ENCODE peak calls at places on chromosomes 13 and 19, in four cellular contexts. U, M, Q and O are unnamed samples.

GRCh38 chr13:42038661-42039456 is 9.6 kb upstream of the DGKH start:
- DNase-seq in U (no peak), M (no peak), Q (no peak), O (no peak)

GRCh38 chr13:29140277-29140676 is 320.1 kb downstream of the MTUS2 start:
- DNase-seq in U (no peak), M (peak; percentile 71), Q (peak; percentile 10), O (no peak)

GRCh38 chr19:27777726-27778125 is 1435.2 kb downstream of the UQCRFS1 start:
- DNase-seq in U (no peak), M (no peak), Q (no peak), O (no peak)

GRCh38 chr13:112904436-112904960 is 64.5 kb upstream of the MCF2L start:
- DNase-seq in U (no peak), M (no peak), Q (no peak), O (no peak)

GRCh38 chr13:52974711-52975110 is 53.9 kb upstream of the OLFM4 start:
- DNase-seq in U (no peak), M (no peak), Q (no peak), O (no peak)

GRCh38 chr13:110590577-110590976 is 24.8 kb upstream of the NAXD start:
- DNase-seq in U (no peak), M (no peak), Q (no peak), O (no peak)

GRCh38 chr19:39409886-39410619 is 2.4 kb upstream of the PLEKHG2 start:
- DNase-seq in U (peak; percentile 84), M (peak; percentile 83), Q (peak; percentile 76), O (peak; percentile 77)

GRCh38 chr19:19475845-19476828 is 39.2 kb downstream of the TSSK6 start:
- DNase-seq in U (no peak), M (peak; percentile 53), Q (no peak), O (no peak)

GRCh38 chr13:111335263-111335662 is 14.8 kb downstream of the TEX29 start:
- DNase-seq in U (no peak), M (no peak), Q (no peak), O (no peak)

GRCh38 chr19:50478901-50479715 is 2.5 kb upstream of the GARIN5A start:
- DNase-seq in U (no peak), M (peak; percentile 52), Q (peak; percentile 16), O (no peak)

GRCh38 chr19:1646931-1647663 is 5.3 kb downstream of the TCF3 start:
- DNase-seq in U (no peak), M (no peak), Q (no peak), O (no peak)

GRCh38 chr19:34345934-34346333 is 19.1 kb upstream of the GPI start:
- DNase-seq in U (peak; percentile 81), M (peak; percentile 71), Q (peak; percentile 59), O (peak; percentile 81)

GRCh38 chr13:23159205-23159586 is 21.6 kb upstream of the SGCG start:
- DNase-seq in U (peak; percentile 61), M (peak; percentile 42), Q (peak; percentile 1), O (peak; percentile 55)

GRCh38 chr19:40143612-40144011 is 47.6 kb upstream of the MAP3K10 start:
- DNase-seq in U (no peak), M (no peak), Q (no peak), O (peak; percentile 48)

GRCh38 chr19:39428309-39429112 is 7.2 kb downstream of the RPS16 start:
- DNase-seq in U (no peak), M (peak; percentile 94), Q (peak; percentile 85), O (no peak)

GRCh38 chr19:49951806-49952474 is 9.0 kb downstream of the SIGLEC11 start:
- DNase-seq in U (no peak), M (no peak), Q (no peak), O (no peak)

GRCh38 chr13:102643656-102644055 is 46.9 kb downstream of the TPP2 start:
- DNase-seq in U (no peak), M (no peak), Q (no peak), O (no peak)

GRCh38 chr19:39038098-39038497 is 5.7 kb upstream of the FBXO27 start:
- DNase-seq in U (peak; percentile 54), M (peak; percentile 47), Q (peak; percentile 21), O (peak; percentile 57)

GRCh38 chr13:113453962-113454361 is 674 bp upstream of the ADPRHL1 start:
- DNase-seq in U (no peak), M (peak; percentile 68), Q (peak; percentile 80), O (no peak)

GRCh38 chr13:32007494-32007893 is 24.1 kb upstream of the FRY start:
- DNase-seq in U (no peak), M (no peak), Q (peak; percentile 28), O (no peak)

GRCh38 chr13:75217949-75218348 is 264.0 kb downstream of the TBC1D4 start:
- DNase-seq in U (no peak), M (peak; percentile 50), Q (peak; percentile 28), O (no peak)
- TF ChIP-seq CTCF in U (no peak), M (no peak), Q (peak; percentile 1), O (no peak)

GRCh38 chr19:3556978-3557460 is 367 bp downstream of the MFSD12 start:
- DNase-seq in U (no peak), M (no peak), Q (no peak), O (no peak)
- TF ChIP-seq CTCF in U (no peak), M (no peak), Q (no peak), O (no peak)

DNA sequence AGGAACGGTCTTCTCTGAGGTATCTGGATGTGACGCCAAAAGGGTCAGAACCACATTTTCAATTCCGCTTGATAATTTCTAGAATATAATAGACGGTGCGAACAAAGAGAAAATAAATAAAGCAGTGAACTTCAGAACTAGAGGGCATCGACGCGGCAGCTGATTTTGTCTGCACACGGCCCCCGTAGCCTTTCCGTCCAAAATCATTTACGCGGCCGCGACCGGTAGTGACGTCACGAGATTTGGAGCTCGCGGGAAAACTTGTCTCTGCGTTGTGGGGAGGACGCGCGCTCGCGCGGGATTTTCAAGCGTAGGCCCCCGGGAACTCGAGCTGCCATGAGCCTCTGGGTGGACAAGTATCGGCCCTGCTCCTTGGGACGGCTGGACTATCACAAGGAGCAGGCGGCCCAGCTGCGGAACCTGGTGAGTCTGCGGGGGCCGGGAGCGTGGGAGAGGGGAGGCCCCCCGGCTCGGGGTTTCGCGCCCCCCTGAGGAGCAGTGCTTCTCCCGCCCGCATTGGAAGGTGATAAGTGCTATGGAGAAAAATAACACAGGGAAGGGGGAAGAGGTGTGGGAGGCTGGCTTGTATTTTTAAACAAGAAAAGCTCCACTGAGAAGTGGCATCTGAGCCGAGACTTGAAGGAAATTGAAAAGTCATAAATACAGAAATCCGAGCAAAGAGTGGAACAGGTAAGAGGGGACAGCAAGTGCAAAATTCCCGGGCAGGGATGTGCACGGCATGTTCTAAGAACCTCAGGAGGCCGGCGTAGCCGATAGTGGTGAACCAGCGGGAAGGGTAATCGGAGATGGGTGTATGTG is at the start of gene RFC3:
- DNase-seq in U (peak; percentile 82), M (peak; percentile 97), Q (peak; percentile 94), O (peak; percentile 90)
- TF ChIP-seq CTCF in U (no peak), M (no peak), Q (no peak), O (no peak)

DNA sequence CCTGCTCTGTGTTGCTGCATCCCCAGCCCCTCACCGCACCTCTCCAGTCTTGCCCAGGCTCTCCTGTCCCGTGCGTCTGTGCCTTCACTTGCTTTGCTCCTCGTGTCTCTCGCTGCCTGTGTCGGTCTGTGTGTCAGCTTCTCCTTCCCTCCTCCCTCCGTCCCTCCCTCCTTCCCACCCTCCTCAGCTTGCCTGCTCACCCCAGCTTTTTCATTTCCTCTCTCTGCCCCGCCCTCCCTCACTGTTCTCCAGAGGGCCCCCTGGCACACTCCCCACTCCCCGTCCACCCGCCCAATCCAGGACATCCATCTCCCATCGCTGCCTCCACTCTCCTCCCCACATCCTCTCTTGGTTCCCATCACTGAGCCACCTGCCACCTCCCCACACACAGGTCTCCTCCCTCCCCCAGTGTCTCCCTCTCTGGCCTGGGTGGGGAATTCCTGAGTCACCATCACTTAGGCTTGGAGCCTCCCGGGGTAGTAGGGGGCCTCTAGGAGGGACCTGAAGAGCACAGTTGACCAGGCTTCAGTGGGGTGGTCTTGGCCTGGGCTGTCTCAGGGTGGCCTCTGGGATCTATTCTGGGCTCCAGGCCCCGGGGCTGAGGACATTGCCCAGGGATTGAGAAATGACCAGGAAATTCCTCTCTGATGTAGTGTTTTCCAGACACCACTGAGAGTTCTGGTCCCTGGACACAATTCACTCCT is at the start of gene PTGIR:
- DNase-seq in U (no peak), M (peak; percentile 93), Q (peak; percentile 93), O (peak; percentile 72)
- TF ChIP-seq CTCF in U (no peak), M (no peak), Q (no peak), O (no peak)

GRCh38 chr13:81142306-81142999 is 801.5 kb upstream of the SPRY2 start:
- DNase-seq in U (no peak), M (no peak), Q (no peak), O (no peak)
- TF ChIP-seq CTCF in U (no peak), M (no peak), Q (no peak), O (no peak)

DNA sequence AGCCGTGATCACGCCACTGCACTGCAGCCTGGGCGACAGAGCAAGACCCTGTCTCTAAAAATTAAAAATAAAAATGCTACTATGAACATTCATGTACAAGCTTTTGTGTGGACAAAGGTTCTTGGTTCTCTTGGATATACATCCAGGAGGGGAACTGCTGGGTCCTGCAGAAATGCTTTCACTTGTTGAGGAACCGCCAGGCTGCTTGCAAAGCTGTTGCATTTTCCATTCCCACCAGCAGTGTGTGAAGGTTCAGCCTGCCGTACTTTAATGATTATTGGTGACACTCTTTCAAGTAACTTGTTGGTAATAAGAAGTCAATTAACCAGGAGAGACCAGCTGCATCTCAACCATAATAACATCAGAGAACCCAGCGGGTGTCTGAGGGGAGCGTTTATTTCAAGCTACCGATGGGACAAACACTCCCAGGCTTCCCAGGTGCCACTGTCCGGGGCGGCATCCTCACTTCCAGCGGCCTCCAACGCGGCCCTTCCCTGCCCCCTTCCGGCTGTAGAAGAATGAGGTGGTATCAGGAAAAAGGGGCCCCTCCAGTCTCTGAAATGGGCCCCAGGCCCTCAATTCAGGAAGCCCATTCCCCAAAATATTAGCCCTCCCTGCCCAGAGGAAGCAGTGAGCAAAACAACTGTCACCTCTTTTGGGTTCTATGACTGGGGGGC is 15.2 kb upstream of the PPP1R12C start:
- DNase-seq in U (no peak), M (no peak), Q (no peak), O (no peak)
- TF ChIP-seq CTCF in U (peak; percentile 53), M (no peak), Q (no peak), O (no peak)

DNA sequence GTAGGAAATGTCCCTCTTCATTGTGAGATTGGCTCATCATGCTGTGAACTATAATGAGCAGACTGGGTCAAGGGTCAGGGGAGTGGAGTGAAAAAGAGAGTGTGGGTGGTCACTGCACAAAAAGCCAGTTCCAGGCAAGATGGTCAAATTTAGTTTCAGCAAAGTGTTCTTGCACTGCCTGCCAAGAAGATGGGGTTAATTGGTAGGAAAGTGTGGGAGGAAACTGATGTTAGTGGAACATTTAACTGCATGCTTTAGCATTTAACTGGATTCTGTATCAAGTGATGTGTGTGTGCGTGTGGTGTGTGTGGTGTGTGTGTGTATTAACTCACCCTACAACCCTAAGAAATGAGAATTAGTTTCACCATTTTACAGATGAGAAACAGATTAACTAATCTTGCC is 131.6 kb downstream of the COG6 start:
- DNase-seq in U (no peak), M (peak; percentile 45), Q (no peak), O (no peak)
- TF ChIP-seq CTCF in U (no peak), M (no peak), Q (no peak), O (no peak)

DNA sequence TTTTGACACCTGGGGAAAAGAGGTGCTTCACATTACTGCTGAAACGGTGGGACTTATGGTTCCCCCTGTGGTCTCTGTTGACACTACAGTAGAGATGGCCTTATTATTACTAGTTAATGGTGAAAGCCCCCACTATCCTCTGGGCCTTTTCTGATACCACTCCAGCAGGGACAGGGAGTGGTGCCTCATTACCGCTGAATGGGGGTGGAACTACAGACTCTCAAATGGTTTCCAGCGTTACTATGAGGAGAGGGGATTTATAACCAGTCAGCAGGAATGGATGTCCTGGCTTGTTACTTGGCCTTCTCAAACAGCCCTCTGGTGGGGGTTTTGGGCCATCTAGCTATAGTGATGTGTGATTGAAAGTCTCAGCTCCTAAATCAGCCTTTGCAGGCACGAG is 96.7 kb upstream of the DIAPH3 start:
- DNase-seq in U (no peak), M (no peak), Q (no peak), O (no peak)
- TF ChIP-seq CTCF in U (no peak), M (peak; percentile 0), Q (no peak), O (no peak)

GRCh38 chr13:51797664-51798488 is 6.1 kb downstream of the DHRS12 start:
- DNase-seq in U (peak; percentile 65), M (peak; percentile 75), Q (peak; percentile 34), O (peak; percentile 65)
- TF ChIP-seq CTCF in U (peak; percentile 58), M (peak; percentile 54), Q (peak; percentile 20), O (peak; percentile 45)